ENCODE peak calls at places on chromosomes 5 and 9, in nine cellular contexts. C is lung; D is right lobe of liver; G is body of pancreas; F is heart left ventricle; X is CD8-positive, alpha-beta T cell; A is fibroblast of lung; U is lower lobe of right lung; M is psoas muscle. W is an unnamed sample. For H3K4me1, the result is how much of the 10 kb centered on the place peaks cover.

GRCh38 chr5:179870403-179870903 is 11.8 kb upstream of the MRNIP start:
- DNase-seq in C (peak), D (no peak), G (peak), F (peak), X (no peak), A (peak), U (peak), M (peak), W (peak)

GRCh38 chr9:114153761-114154596 is 1.4 kb upstream of the COL27A1 start:
- DNase-seq in C (no peak), D (peak), G (peak), F (no peak), X (no peak), A (no peak), U (no peak), M (peak), W (no peak)

GRCh38 chr5:464843-465590 is 22.0 kb downstream of the EXOC3 start:
- DNase-seq in C (no peak), D (peak), G (no peak), F (peak), X (no peak), A (no peak), U (no peak), M (peak), W (peak)

GRCh38 chr9:131585375-131585774 is 40.1 kb downstream of the PRRT1B start:
- DNase-seq in C (no peak), D (peak), G (no peak), F (no peak), X (peak), A (no peak), U (no peak), M (peak), W (no peak)

GRCh38 chr5:73603998-73604397 is 22.0 kb upstream of the ARHGEF28 start:
- DNase-seq in C (no peak), D (no peak), G (no peak), F (no peak), X (no peak), A (no peak), U (no peak), M (no peak), W (no peak)

GRCh38 chr9:126986506-126986951 is 71.9 kb downstream of the RALGPS1 start:
- DNase-seq in C (no peak), D (no peak), G (no peak), F (no peak), X (peak), A (peak), U (no peak), M (no peak), W (no peak)

GRCh38 chr5:134101686-134102439 is 12.6 kb upstream of the TCF7 start:
- DNase-seq in C (peak), D (peak), G (peak), F (peak), X (peak), A (peak), U (peak), M (peak), W (peak)

GRCh38 chr9:108058137-108058779 is 568.7 kb upstream of the KLF4 start:
- DNase-seq in C (no peak), D (no peak), G (no peak), F (no peak), X (no peak), A (no peak), U (no peak), M (no peak), W (no peak)

GRCh38 chr9:77374266-77374665 is 196.9 kb downstream of the VPS13A start:
- DNase-seq in C (no peak), D (no peak), G (no peak), F (no peak), X (no peak), A (no peak), U (no peak), M (no peak), W (no peak)

GRCh38 chr9:19416143-19416542 is 7.3 kb downstream of the ACER2 start:
- DNase-seq in C (no peak), D (no peak), G (no peak), F (no peak), X (no peak), A (peak), U (no peak), M (no peak), W (no peak)

GRCh38 chr5:138647794-138648193 is 72.6 kb upstream of the HSPA9 start:
- DNase-seq in C (no peak), D (no peak), G (no peak), F (no peak), X (no peak), A (no peak), U (no peak), M (no peak), W (no peak)

GRCh38 chr9:17532461-17532860 is 46.4 kb upstream of the SH3GL2 start:
- DNase-seq in C (no peak), D (no peak), G (no peak), F (no peak), X (no peak), A (no peak), U (no peak), M (no peak), W (no peak)

GRCh38 chr9:78612089-78612488 is 315.2 kb downstream of the PSAT1 start:
- DNase-seq in C (no peak), D (no peak), G (no peak), F (no peak), X (no peak), A (peak), U (no peak), M (no peak), W (no peak)

GRCh38 chr9:21777701-21778100 is 24.7 kb upstream of the MTAP start:
- DNase-seq in C (no peak), D (no peak), G (no peak), F (no peak), X (no peak), A (peak), U (no peak), M (no peak), W (no peak)

GRCh38 chr9:123074627-123075026 is 41.2 kb downstream of the GPR21 start:
- DNase-seq in C (no peak), D (no peak), G (no peak), F (no peak), X (no peak), A (no peak), U (no peak), M (no peak), W (no peak)

GRCh38 chr5:79774171-79774854 is 84.7 kb downstream of the CMYA5 start:
- DNase-seq in C (no peak), D (peak), G (no peak), F (no peak), X (no peak), A (no peak), U (no peak), M (no peak), W (peak)

GRCh38 chr9:95073918-95074317 is 243.6 kb downstream of the FANCC start:
- DNase-seq in C (no peak), D (no peak), G (no peak), F (no peak), X (no peak), A (no peak), U (no peak), M (no peak), W (no peak)

GRCh38 chr9:35500130-35500748 is 10.3 kb downstream of the RUSC2 start:
- DNase-seq in C (no peak), D (no peak), G (no peak), F (no peak), X (no peak), A (no peak), U (no peak), M (no peak), W (no peak)

GRCh38 chr9:108903437-108904103 is 30.4 kb downstream of the ELP1 start:
- DNase-seq in C (no peak), D (no peak), G (no peak), F (no peak), X (no peak), A (peak), U (no peak), M (no peak), W (no peak)

GRCh38 chr5:81948349-81948748 is 23.5 kb upstream of the ATG10 start:
- DNase-seq in C (peak), D (no peak), G (no peak), F (no peak), X (no peak), A (peak), U (no peak), M (no peak), W (no peak)

GRCh38 chr9:17134843-17135577 is at the start of gene CNTLN:
- DNase-seq in C (peak), D (peak), G (peak), F (peak), X (peak), A (peak), U (peak), M (peak), W (peak)

GRCh38 chr9:116471093-116471906 is 215.8 kb upstream of the TRIM32 start:
- DNase-seq in C (peak), D (no peak), G (peak), F (peak), X (no peak), A (peak), U (no peak), M (no peak), W (no peak)

GRCh38 chr5:10563940-10564837 is at the start of gene ANKRD33B:
- DNase-seq in C (peak), D (peak), G (peak), F (peak), X (peak), A (peak), U (peak), M (peak), W (peak)

GRCh38 chr5:7597058-7597457 is 201.1 kb downstream of the ADCY2 start:
- DNase-seq in C (no peak), D (no peak), G (no peak), F (no peak), X (no peak), A (no peak), U (no peak), M (peak), W (no peak)

GRCh38 chr5:72722792-72723402 is 93.6 kb upstream of the TNPO1 start:
- DNase-seq in C (no peak), D (no peak), G (no peak), F (no peak), X (no peak), A (no peak), U (no peak), M (no peak), W (no peak)

GRCh38 chr5:31218978-31219377 is 25.5 kb downstream of the CDH6 start:
- DNase-seq in C (no peak), D (no peak), G (no peak), F (no peak), X (no peak), A (no peak), U (no peak), M (no peak), W (no peak)

GRCh38 chr5:155952486-155953105 is 374.4 kb upstream of the SGCD start:
- DNase-seq in C (no peak), D (no peak), G (no peak), F (no peak), X (no peak), A (no peak), U (no peak), M (no peak), W (no peak)

GRCh38 chr9:2526071-2526862 is 95.3 kb upstream of the VLDLR start:
- DNase-seq in C (no peak), D (no peak), G (no peak), F (no peak), X (no peak), A (no peak), U (no peak), M (no peak), W (no peak)

GRCh38 chr5:154276932-154277331 is 86.4 kb downstream of the GALNT10 start:
- DNase-seq in C (peak), D (no peak), G (peak), F (peak), X (no peak), A (peak), U (no peak), M (peak), W (peak)

GRCh38 chr9:3835393-3835792 is 309.6 kb upstream of the RFX3 start:
- DNase-seq in C (no peak), D (no peak), G (no peak), F (no peak), X (no peak), A (no peak), U (no peak), M (no peak), W (no peak)

GRCh38 chr5:157113007-157113406 is 4.2 kb upstream of the HAVCR2 start:
- DNase-seq in C (no peak), D (no peak), G (no peak), F (no peak), X (no peak), A (peak), U (no peak), M (no peak), W (no peak)

GRCh38 chr5:3429962-3430361 is 165.7 kb upstream of the IRX1 start:
- DNase-seq in C (no peak), D (no peak), G (no peak), F (no peak), X (no peak), A (no peak), U (no peak), M (no peak), W (no peak)

GRCh38 chr5:79235222-79235577 is 731 bp upstream of the JMY start:
- DNase-seq in C (no peak), D (no peak), G (no peak), F (no peak), X (no peak), A (peak), U (no peak), M (no peak), W (no peak)

GRCh38 chr9:101673642-101674041 is 64.8 kb downstream of the GRIN3A start:
- DNase-seq in C (no peak), D (no peak), G (no peak), F (no peak), X (no peak), A (no peak), U (no peak), M (no peak), W (no peak)

GRCh38 chr5:21711854-21712752 is 1141.0 kb downstream of the CDH12 start:
- DNase-seq in C (no peak), D (no peak), G (no peak), F (no peak), X (no peak), A (no peak), U (no peak), M (no peak), W (no peak)

GRCh38 chr5:10565785-10566506 is 2.1 kb downstream of the ANKRD33B start:
- DNase-seq in C (no peak), D (no peak), G (no peak), F (no peak), X (no peak), A (peak), U (no peak), M (peak), W (no peak)

GRCh38 chr5:6758201-6758600 is 45.0 kb downstream of the TENT4A start:
- DNase-seq in C (no peak), D (no peak), G (no peak), F (no peak), X (no peak), A (no peak), U (no peak), M (peak), W (no peak)

GRCh38 chr9:9557804-9558334 is 1054.9 kb downstream of the PTPRD start:
- DNase-seq in C (no peak), D (peak), G (no peak), F (no peak), X (no peak), A (no peak), U (no peak), M (no peak), W (no peak)

GRCh38 chr5:53120165-53120564 is 10.6 kb upstream of the MOCS2 start:
- DNase-seq in C (no peak), D (no peak), G (no peak), F (no peak), X (no peak), A (no peak), U (no peak), M (no peak), W (no peak)

GRCh38 chr5:53127107-53127506 is 17.6 kb upstream of the MOCS2 start:
- DNase-seq in C (no peak), D (no peak), G (no peak), F (no peak), X (no peak), A (no peak), U (no peak), M (no peak), W (no peak)

GRCh38 chr5:53128481-53128880 is 18.9 kb upstream of the MOCS2 start:
- DNase-seq in C (no peak), D (no peak), G (no peak), F (no peak), X (no peak), A (no peak), U (no peak), M (no peak), W (no peak)

GRCh38 chr5:53126514-53126913 is 17.0 kb upstream of the MOCS2 start:
- DNase-seq in C (no peak), D (no peak), G (no peak), F (no peak), X (no peak), A (peak), U (no peak), M (no peak), W (no peak)

DNA sequence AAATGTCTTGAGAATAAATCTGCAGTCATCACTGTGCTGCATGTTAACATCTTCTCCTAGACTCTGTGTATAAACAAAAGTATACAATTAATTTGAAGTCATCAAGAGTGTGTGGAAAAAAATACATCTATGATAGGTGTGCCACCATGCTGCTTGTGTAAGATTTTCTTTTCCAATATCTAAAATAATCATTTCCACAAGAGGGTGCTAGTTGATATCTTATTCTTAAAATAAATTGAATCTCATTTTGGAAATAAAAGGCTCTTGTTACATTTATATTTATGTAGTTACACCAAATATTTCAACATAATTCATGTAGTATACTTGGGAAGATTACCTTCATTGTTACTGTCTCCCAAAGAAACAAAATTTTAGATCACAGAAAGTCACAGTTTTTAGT is 14.1 kb upstream of the MOCS2 start:
- DNase-seq in C (no peak), D (no peak), G (no peak), F (no peak), X (no peak), A (peak), U (no peak), M (no peak), W (no peak)
- TF ChIP-seq CTCF in C (no peak), D (peak), G (no peak), F (no peak), X (no peak), A (peak), U (no peak), M (no peak), W (no peak)

GRCh38 chr5:148830220-148830619 is 3.8 kb downstream of the ADRB2 start:
- DNase-seq in C (no peak), D (no peak), G (no peak), F (no peak), X (no peak), A (no peak), U (no peak), M (no peak), W (no peak)
- H3K4me1 ChIP-seq in C (under half), D (under half), G (under half), F (under half), X (under half), A (under half), U (half or more), M (half or more), W (half or more)

GRCh38 chr9:121688149-121688680 is 36.8 kb downstream of the DAB2IP start:
- DNase-seq in C (no peak), D (no peak), G (no peak), F (no peak), X (no peak), A (no peak), U (peak), M (peak), W (no peak)
- TF ChIP-seq CTCF in C (no peak), D (no peak), G (no peak), F (no peak), X (no peak), A (no peak), U (no peak), M (no peak), W (no peak)

GRCh38 chr5:137218471-137218870 is 280.7 kb downstream of the SPOCK1 start:
- DNase-seq in C (no peak), D (no peak), G (peak), F (no peak), X (no peak), A (no peak), U (no peak), M (no peak), W (no peak)
- H3K4me1 ChIP-seq in C (under half), D (under half), G (half or more), F (under half), X (under half), A (under half), U (under half), M (under half), W (under half)

DNA sequence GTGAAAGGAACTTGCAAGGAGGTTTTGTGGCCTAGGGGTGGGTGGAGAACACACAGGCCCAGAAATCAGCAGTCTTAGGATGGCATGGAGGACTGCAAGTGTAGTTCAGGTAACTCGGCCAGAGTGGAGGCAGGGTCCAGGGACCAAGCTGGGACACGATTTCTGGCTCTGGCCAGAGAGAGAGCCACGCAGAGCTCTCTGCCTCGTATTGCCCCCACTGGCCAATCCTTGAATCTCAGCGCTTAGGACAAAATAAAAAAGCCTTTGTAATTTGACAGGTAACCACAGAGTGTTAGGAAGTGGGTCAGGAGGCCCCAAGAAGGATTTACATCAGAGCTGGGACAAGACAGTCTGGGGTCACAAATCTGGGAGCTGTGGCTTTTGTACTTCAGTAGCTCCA is 11.7 kb downstream of the MAP3K1 start:
- DNase-seq in C (no peak), D (no peak), G (no peak), F (no peak), X (no peak), A (no peak), U (no peak), M (no peak), W (no peak)
- TF ChIP-seq CTCF in C (no peak), D (no peak), G (no peak), F (no peak), X (peak), A (peak), U (peak), M (peak), W (no peak)

GRCh38 chr5:163948086-163948666 is 442.8 kb downstream of the MAT2B start:
- DNase-seq in C (no peak), D (no peak), G (no peak), F (no peak), X (no peak), A (no peak), U (no peak), M (no peak), W (no peak)

GRCh38 chr5:163951069-163951468 is 445.6 kb downstream of the MAT2B start:
- DNase-seq in C (no peak), D (no peak), G (no peak), F (no peak), X (no peak), A (no peak), U (no peak), M (no peak), W (peak)

GRCh38 chr5:163953883-163954282 is 448.5 kb downstream of the MAT2B start:
- DNase-seq in C (no peak), D (no peak), G (no peak), F (no peak), X (no peak), A (no peak), U (no peak), M (no peak), W (no peak)

GRCh38 chr5:163950248-163950647 is 444.8 kb downstream of the MAT2B start:
- DNase-seq in C (no peak), D (no peak), G (no peak), F (no peak), X (no peak), A (no peak), U (no peak), M (no peak), W (no peak)
- H3K4me1 ChIP-seq in C (under half), D (under half), G (under half), F (under half), X (under half), A (under half), U (under half), M (under half), W (under half)

W was measured in heart right ventricle.